ENCODE peak calls at places on chromosomes 13 and 19, in five cellular contexts. F is Ammon's horn, X is ELR, O is EH, W is GM04504. K is an unnamed sample.

GRCh38 chr19:41705393-41706174 is 2.8 kb upstream of the CEACAM5 start:
- DNase-seq in F (no peak), X (peak), O (peak), W (peak), K (no peak)

GRCh38 chr13:61706899-61707298 is 291.2 kb upstream of the PCDH20 start:
- DNase-seq in F (no peak), X (no peak), O (no peak), W (no peak), K (no peak)

GRCh38 chr13:76879211-76879875 is 6.9 kb downstream of the KCTD12 start:
- DNase-seq in F (peak), X (peak), O (peak), W (peak), K (peak)

GRCh38 chr19:45348367-45349125 is 8.0 kb downstream of the KLC3 start:
- DNase-seq in F (no peak), X (no peak), O (no peak), W (no peak), K (no peak)

GRCh38 chr13:37475966-37476365 is 122.6 kb downstream of the POSTN start:
- DNase-seq in F (no peak), X (peak), O (peak), W (no peak), K (peak)

GRCh38 chr19:55579766-55580621 is 654 bp downstream of the ZNF579 start:
- DNase-seq in F (no peak), X (peak), O (peak), W (no peak), K (no peak)

GRCh38 chr13:112619730-112620639 is 32.0 kb upstream of the TUBGCP3 start:
- DNase-seq in F (peak), X (peak), O (peak), W (no peak), K (no peak)

GRCh38 chr13:99380921-99381645 is 73.9 kb upstream of the GPR183 start:
- DNase-seq in F (no peak), X (no peak), O (no peak), W (no peak), K (no peak)

GRCh38 chr13:98939552-98940306 is 38.1 kb downstream of the DOCK9 start:
- DNase-seq in F (no peak), X (no peak), O (no peak), W (no peak), K (no peak)

GRCh38 chr13:19634129-19634740 is 776 bp downstream of the MPHOSPH8 start:
- DNase-seq in F (peak), X (peak), O (peak), W (peak), K (peak)

GRCh38 chr13:46492946-46493345 is 60.0 kb upstream of the LRCH1 start:
- DNase-seq in F (peak), X (peak), O (peak), W (no peak), K (peak)

GRCh38 chr13:51793570-51794273 is 10.2 kb downstream of the DHRS12 start:
- DNase-seq in F (peak), X (peak), O (peak), W (peak), K (peak)

GRCh38 chr13:60146491-60146890 is 17.2 kb downstream of the DIAPH3 start:
- DNase-seq in F (no peak), X (no peak), O (peak), W (no peak), K (no peak)

GRCh38 chr13:42707596-42707995 is 73.8 kb upstream of the FAM216B start:
- DNase-seq in F (no peak), X (peak), O (peak), W (no peak), K (no peak)

GRCh38 chr19:50679177-50680125 is 30.2 kb downstream of the C19orf81 start:
- DNase-seq in F (peak), X (peak), O (peak), W (peak), K (peak)

GRCh38 chr19:33227242-33227650 is 1.6 kb upstream of the SLC7A10 start:
- DNase-seq in F (no peak), X (no peak), O (peak), W (no peak), K (no peak)

GRCh38 chr13:50521750-50522149 is 321.7 kb downstream of the DLEU7 start:
- DNase-seq in F (no peak), X (no peak), O (peak), W (no peak), K (no peak)

GRCh38 chr13:113903361-113903760 is 39.5 kb upstream of the GAS6 start:
- DNase-seq in F (no peak), X (peak), O (peak), W (peak), K (peak)

GRCh38 chr13:37540228-37540627 is 58.3 kb downstream of the POSTN start:
- DNase-seq in F (no peak), X (peak), O (peak), W (peak), K (peak)

K was measured in HFFc6.